ENCODE peak calls at places on chromosomes 13 and 19, in nine cellular contexts. A, C, S, Y, G, F, L, P and B are unnamed samples.

GRCh38 chr19:31313291-31314030 is 35.8 kb downstream of the TSHZ3 start:
- DNase-seq in G (no peak), S (no peak), P (no peak), L (no peak), F (no peak), Y (no peak), C (no peak), A (no peak), B (no peak)

GRCh38 chr19:40822161-40822560 is 23.2 kb downstream of the EGLN2 start:
- DNase-seq in P (no peak), G (no peak), C (no peak), L (no peak), Y (no peak), S (no peak), F (no peak), A (no peak), B (no peak)

GRCh38 chr19:47749326-47749725 is 4.0 kb downstream of the NOP53 start:
- DNase-seq in S (no peak), F (no peak), C (no peak), A (no peak), G (no peak), P (no peak), Y (no peak), L (no peak), B (no peak)

GRCh38 chr19:18091217-18091608 is 4.5 kb upstream of the IL12RB1 start:
- DNase-seq in A (peak; percentile 62), P (peak; percentile 67), F (no peak), G (no peak), S (no peak), C (no peak), L (no peak), Y (no peak), B (peak; percentile 88)

GRCh38 chr13:95607363-95607762 is 37.1 kb downstream of the DZIP1 start:
- DNase-seq in L (peak; percentile 77), S (peak; percentile 81), P (no peak), C (peak; percentile 1), A (no peak), G (peak; percentile 48), F (no peak), Y (peak; percentile 45), B (no peak)

GRCh38 chr19:35114656-35115537 is 726 bp upstream of the FXYD3 start:
- DNase-seq in L (peak; percentile 30), P (peak; percentile 10), Y (no peak), C (no peak), G (peak; percentile 65), S (no peak), A (peak; percentile 59), F (no peak), B (peak; percentile 89)

GRCh38 chr13:94707400-94708021 is 4.8 kb downstream of the SOX21 start:
- DNase-seq in F (peak; percentile 31), C (no peak), G (peak; percentile 13), P (no peak), A (no peak), L (no peak), S (no peak), Y (no peak), B (no peak)

GRCh38 chr13:101965096-101965495 is 436.8 kb downstream of the FGF14 start:
- DNase-seq in A (no peak), L (no peak), P (no peak), F (no peak), S (no peak), G (no peak), C (no peak), Y (no peak), B (no peak)

GRCh38 chr13:110405597-110406450 is 98.7 kb downstream of the COL4A2 start:
- DNase-seq in A (no peak), C (peak; percentile 40), L (peak; percentile 59), P (no peak), S (no peak), G (no peak), F (no peak), Y (peak; percentile 80), B (no peak)

GRCh38 chr19:42475366-42475765 is 32.6 kb upstream of the CXCL17 start:
- DNase-seq in A (no peak), P (no peak), S (no peak), L (no peak), C (no peak), G (no peak), F (no peak), Y (no peak), B (no peak)

GRCh38 chr19:5143471-5144411 is 174.8 kb downstream of the KDM4B start:
- DNase-seq in F (no peak), S (no peak), C (no peak), P (no peak), Y (no peak), G (no peak), L (no peak), A (no peak), B (no peak)

GRCh38 chr19:16206637-16207036 is 8.9 kb downstream of the AP1M1 start:
- DNase-seq in Y (no peak), A (no peak), S (no peak), F (no peak), P (no peak), G (no peak), L (no peak), C (no peak), B (no peak)

GRCh38 chr19:8577247-8577646 is at the start of gene MYO1F:
- DNase-seq in S (no peak), C (no peak), Y (no peak), G (no peak), L (no peak), A (no peak), F (no peak), P (peak; percentile 62), B (no peak)

GRCh38 chr19:51158474-51159129 is 16.5 kb downstream of the SIGLEC7 start:
- DNase-seq in P (peak; percentile 53), L (peak; percentile 24), A (peak; percentile 73), S (peak; percentile 36), C (no peak), G (peak; percentile 39), Y (no peak), F (peak; percentile 39), B (peak; percentile 78)

GRCh38 chr13:39273953-39274352 is 235.7 kb downstream of the NHLRC3 start:
- DNase-seq in P (no peak), Y (no peak), F (peak; percentile 16), C (no peak), S (peak; percentile 6), G (peak; percentile 4), L (peak; percentile 6), A (no peak), B (no peak)

GRCh38 chr19:29965529-29965928 is 23.5 kb downstream of the URI1 start:
- DNase-seq in L (peak; percentile 39), F (no peak), Y (no peak), G (peak; percentile 30), A (no peak), C (peak; percentile 14), P (no peak), S (no peak), B (no peak)